ENCODE peak calls at places on chromosomes 11 and 22, in nine cellular contexts. U, E, O, F, W, C, R, M and L are unnamed samples.

GRCh38 chr11:58900479-58901420 is 38.5 kb upstream of the GLYATL1 start:
- DNase-seq in C (peak), U (peak), F (peak), O (peak), M (peak), R (peak), E (peak), W (peak), L (peak)

GRCh38 chr11:44946268-44946667 is 4.4 kb downstream of the TP53I11 start:
- DNase-seq in C (no peak), M (peak), R (no peak), O (peak), E (no peak), F (no peak), U (peak), W (no peak), L (no peak)

GRCh38 chr11:68831124-68831523 is 10.6 kb downstream of the CPT1A start:
- DNase-seq in F (no peak), W (no peak), M (no peak), R (no peak), E (no peak), O (no peak), U (no peak), C (no peak), L (no peak)

GRCh38 chr11:113817162-113817561 is 37.6 kb downstream of the CLDN25 start:
- DNase-seq in W (no peak), U (no peak), F (no peak), M (no peak), R (no peak), O (no peak), C (no peak), E (no peak), L (no peak)

GRCh38 chr22:38766076-38766777 is 10.4 kb upstream of the SUN2 start:
- DNase-seq in O (peak), U (peak), F (peak), E (peak), W (peak), C (peak), R (peak), M (peak), L (peak)

GRCh38 chr22:50628543-50629134 is 687 bp upstream of the ARSA start:
- DNase-seq in F (no peak), U (no peak), C (no peak), M (no peak), O (no peak), R (no peak), E (no peak), W (no peak), L (no peak)

GRCh38 chr22:43554259-43554636 is 142.4 kb downstream of the MPPED1 start:
- DNase-seq in F (no peak), W (no peak), M (no peak), E (no peak), O (no peak), U (no peak), R (no peak), C (no peak), L (no peak)

GRCh38 chr11:95680169-95680929 is 109.2 kb downstream of the FAM76B start:
- DNase-seq in O (no peak), E (no peak), W (peak), U (peak), F (no peak), C (no peak), M (no peak), R (peak), L (no peak)

GRCh38 chr11:128553662-128554392 is 33.5 kb downstream of the ETS1 start:
- DNase-seq in U (peak), R (no peak), O (no peak), E (no peak), M (no peak), C (peak), F (no peak), W (no peak), L (no peak)

GRCh38 chr22:48953103-48953720 is 874.5 kb downstream of the BRD1 start:
- DNase-seq in C (no peak), F (no peak), O (no peak), R (no peak), M (no peak), W (no peak), E (no peak), U (no peak), L (no peak)

GRCh38 chr22:45997775-45998637 is 21.0 kb upstream of the WNT7B start:
- DNase-seq in R (no peak), U (no peak), C (no peak), M (no peak), W (no peak), E (no peak), F (no peak), O (peak), L (no peak)

GRCh38 chr11:97506360-97506759 is 1116.5 kb downstream of the JRKL start:
- DNase-seq in O (no peak), C (no peak), R (no peak), M (no peak), F (no peak), W (no peak), E (no peak), U (no peak), L (no peak)

GRCh38 chr11:113615098-113615497 is 91.0 kb downstream of the TMPRSS5 start:
- DNase-seq in F (no peak), O (no peak), C (no peak), E (no peak), R (no peak), U (no peak), M (no peak), W (no peak), L (no peak)

GRCh38 chr11:33135216-33135615 is 26.1 kb downstream of the CSTF3 start:
- DNase-seq in U (peak), M (no peak), W (no peak), O (no peak), F (no peak), E (no peak), R (peak), C (no peak), L (no peak)